ENCODE peak calls at places on chromosomes 7 and 10, in nine cellular contexts. One of them, this sample, is unnamed.

GRCh38 chr10:29962451-29962850 is 96.9 kb downstream of the JCAD start:
- DNase-seq in endothelial cell of umbilical vein: no peak
- DNase-seq in stimulated activated CD4-positive, alpha-beta T cell treated with anti-CD3 and anti-CD28 coated beads, Interleukin-2, amount 100 ng/mL, for 48 hours: no peak
- DNase-seq in iris pigment epithelial cell: no peak
- DNase-seq in GM19239: no peak
- DNase-seq in activated CD8-positive, alpha-beta memory T cell treated with anti-CD3 and anti-CD28 coated beads for 24 hours: no peak
- DNase-seq in NCI-H1694: no peak
- DNase-seq in upper lobe of right lung: no peak
- DNase-seq in right atrium auricular region: no peak
- DNase-seq in this sample: no peak

GRCh38 chr10:86168256-86168655 is 198.3 kb downstream of the GRID1 start:
- DNase-seq in endothelial cell of umbilical vein: no peak
- DNase-seq in stimulated activated CD4-positive, alpha-beta T cell treated with anti-CD3 and anti-CD28 coated beads, Interleukin-2, amount 100 ng/mL, for 48 hours: no peak
- DNase-seq in iris pigment epithelial cell: no peak
- DNase-seq in GM19239: no peak
- DNase-seq in activated CD8-positive, alpha-beta memory T cell treated with anti-CD3 and anti-CD28 coated beads for 24 hours: no peak
- DNase-seq in NCI-H1694: no peak
- DNase-seq in upper lobe of right lung: peak
- DNase-seq in right atrium auricular region: no peak
- DNase-seq in this sample: no peak

GRCh38 chr7:92425311-92425947 is 21.9 kb upstream of the GATAD1 start:
- DNase-seq in endothelial cell of umbilical vein: no peak
- DNase-seq in stimulated activated CD4-positive, alpha-beta T cell treated with anti-CD3 and anti-CD28 coated beads, Interleukin-2, amount 100 ng/mL, for 48 hours: no peak
- DNase-seq in iris pigment epithelial cell: no peak
- DNase-seq in GM19239: no peak
- DNase-seq in activated CD8-positive, alpha-beta memory T cell treated with anti-CD3 and anti-CD28 coated beads for 24 hours: no peak
- DNase-seq in NCI-H1694: no peak
- DNase-seq in upper lobe of right lung: no peak
- DNase-seq in right atrium auricular region: no peak
- DNase-seq in this sample: no peak

GRCh38 chr10:58851606-58852005 is 324.8 kb upstream of the PHYHIPL start:
- DNase-seq in endothelial cell of umbilical vein: no peak
- DNase-seq in stimulated activated CD4-positive, alpha-beta T cell treated with anti-CD3 and anti-CD28 coated beads, Interleukin-2, amount 100 ng/mL, for 48 hours: no peak
- DNase-seq in iris pigment epithelial cell: peak
- DNase-seq in GM19239: no peak
- DNase-seq in activated CD8-positive, alpha-beta memory T cell treated with anti-CD3 and anti-CD28 coated beads for 24 hours: no peak
- DNase-seq in NCI-H1694: no peak
- DNase-seq in upper lobe of right lung: no peak
- DNase-seq in right atrium auricular region: no peak
- DNase-seq in this sample: no peak

GRCh38 chr7:38731195-38731594 is 100.0 kb upstream of the AMPH start:
- DNase-seq in endothelial cell of umbilical vein: no peak
- DNase-seq in stimulated activated CD4-positive, alpha-beta T cell treated with anti-CD3 and anti-CD28 coated beads, Interleukin-2, amount 100 ng/mL, for 48 hours: no peak
- DNase-seq in iris pigment epithelial cell: peak
- DNase-seq in GM19239: no peak
- DNase-seq in activated CD8-positive, alpha-beta memory T cell treated with anti-CD3 and anti-CD28 coated beads for 24 hours: no peak
- DNase-seq in NCI-H1694: no peak
- DNase-seq in upper lobe of right lung: no peak
- DNase-seq in right atrium auricular region: no peak
- DNase-seq in this sample: no peak

GRCh38 chr10:76113952-76114351 is 682.5 kb downstream of the LRMDA start:
- DNase-seq in endothelial cell of umbilical vein: no peak
- DNase-seq in stimulated activated CD4-positive, alpha-beta T cell treated with anti-CD3 and anti-CD28 coated beads, Interleukin-2, amount 100 ng/mL, for 48 hours: no peak
- DNase-seq in iris pigment epithelial cell: no peak
- DNase-seq in GM19239: no peak
- DNase-seq in activated CD8-positive, alpha-beta memory T cell treated with anti-CD3 and anti-CD28 coated beads for 24 hours: no peak
- DNase-seq in NCI-H1694: peak
- DNase-seq in upper lobe of right lung: no peak
- DNase-seq in right atrium auricular region: no peak
- DNase-seq in this sample: no peak

GRCh38 chr7:100590077-100590737 is 4.1 kb downstream of the FBXO24 start:
- DNase-seq in endothelial cell of umbilical vein: no peak
- DNase-seq in stimulated activated CD4-positive, alpha-beta T cell treated with anti-CD3 and anti-CD28 coated beads, Interleukin-2, amount 100 ng/mL, for 48 hours: no peak
- DNase-seq in iris pigment epithelial cell: no peak
- DNase-seq in GM19239: no peak
- DNase-seq in activated CD8-positive, alpha-beta memory T cell treated with anti-CD3 and anti-CD28 coated beads for 24 hours: no peak
- DNase-seq in NCI-H1694: no peak
- DNase-seq in upper lobe of right lung: peak
- DNase-seq in right atrium auricular region: no peak
- DNase-seq in this sample: no peak

GRCh38 chr10:21737061-21737460 is 203.0 kb downstream of the MLLT10 start:
- DNase-seq in endothelial cell of umbilical vein: no peak
- DNase-seq in stimulated activated CD4-positive, alpha-beta T cell treated with anti-CD3 and anti-CD28 coated beads, Interleukin-2, amount 100 ng/mL, for 48 hours: no peak
- DNase-seq in iris pigment epithelial cell: no peak
- DNase-seq in GM19239: no peak
- DNase-seq in activated CD8-positive, alpha-beta memory T cell treated with anti-CD3 and anti-CD28 coated beads for 24 hours: no peak
- DNase-seq in NCI-H1694: no peak
- DNase-seq in upper lobe of right lung: no peak
- DNase-seq in right atrium auricular region: no peak
- DNase-seq in this sample: no peak

GRCh38 chr10:7085913-7086589 is 324.8 kb downstream of the SFMBT2 start:
- DNase-seq in endothelial cell of umbilical vein: no peak
- DNase-seq in stimulated activated CD4-positive, alpha-beta T cell treated with anti-CD3 and anti-CD28 coated beads, Interleukin-2, amount 100 ng/mL, for 48 hours: no peak
- DNase-seq in iris pigment epithelial cell: peak
- DNase-seq in GM19239: no peak
- DNase-seq in activated CD8-positive, alpha-beta memory T cell treated with anti-CD3 and anti-CD28 coated beads for 24 hours: no peak
- DNase-seq in NCI-H1694: no peak
- DNase-seq in upper lobe of right lung: no peak
- DNase-seq in right atrium auricular region: no peak
- DNase-seq in this sample: no peak

GRCh38 chr7:129298268-129298893 is 73.6 kb downstream of the AHCYL2 start:
- DNase-seq in endothelial cell of umbilical vein: peak
- DNase-seq in stimulated activated CD4-positive, alpha-beta T cell treated with anti-CD3 and anti-CD28 coated beads, Interleukin-2, amount 100 ng/mL, for 48 hours: peak
- DNase-seq in iris pigment epithelial cell: peak
- DNase-seq in GM19239: peak
- DNase-seq in activated CD8-positive, alpha-beta memory T cell treated with anti-CD3 and anti-CD28 coated beads for 24 hours: peak
- DNase-seq in NCI-H1694: peak
- DNase-seq in upper lobe of right lung: no peak
- DNase-seq in right atrium auricular region: no peak
- DNase-seq in this sample: no peak

GRCh38 chr10:124917939-124918830 is 23.7 kb upstream of the ZRANB1 start:
- DNase-seq in endothelial cell of umbilical vein: peak
- DNase-seq in stimulated activated CD4-positive, alpha-beta T cell treated with anti-CD3 and anti-CD28 coated beads, Interleukin-2, amount 100 ng/mL, for 48 hours: no peak
- DNase-seq in iris pigment epithelial cell: peak
- DNase-seq in GM19239: no peak
- DNase-seq in activated CD8-positive, alpha-beta memory T cell treated with anti-CD3 and anti-CD28 coated beads for 24 hours: no peak
- DNase-seq in NCI-H1694: no peak
- DNase-seq in upper lobe of right lung: no peak
- DNase-seq in right atrium auricular region: no peak
- DNase-seq in this sample: no peak

GRCh38 chr10:113049881-113050280 is 99.8 kb downstream of the TCF7L2 start:
- DNase-seq in endothelial cell of umbilical vein: no peak
- DNase-seq in stimulated activated CD4-positive, alpha-beta T cell treated with anti-CD3 and anti-CD28 coated beads, Interleukin-2, amount 100 ng/mL, for 48 hours: no peak
- DNase-seq in iris pigment epithelial cell: no peak
- DNase-seq in GM19239: no peak
- DNase-seq in activated CD8-positive, alpha-beta memory T cell treated with anti-CD3 and anti-CD28 coated beads for 24 hours: no peak
- DNase-seq in NCI-H1694: peak
- DNase-seq in upper lobe of right lung: no peak
- DNase-seq in right atrium auricular region: no peak
- DNase-seq in this sample: no peak

GRCh38 chr10:62946278-62946677 is 130.1 kb upstream of the EGR2 start:
- DNase-seq in endothelial cell of umbilical vein: no peak
- DNase-seq in stimulated activated CD4-positive, alpha-beta T cell treated with anti-CD3 and anti-CD28 coated beads, Interleukin-2, amount 100 ng/mL, for 48 hours: no peak
- DNase-seq in iris pigment epithelial cell: no peak
- DNase-seq in GM19239: no peak
- DNase-seq in activated CD8-positive, alpha-beta memory T cell treated with anti-CD3 and anti-CD28 coated beads for 24 hours: no peak
- DNase-seq in NCI-H1694: no peak
- DNase-seq in upper lobe of right lung: no peak
- DNase-seq in right atrium auricular region: no peak
- DNase-seq in this sample: no peak

GRCh38 chr10:21972584-21972983 is 30.9 kb downstream of the DNAJC1 start:
- DNase-seq in endothelial cell of umbilical vein: no peak
- DNase-seq in stimulated activated CD4-positive, alpha-beta T cell treated with anti-CD3 and anti-CD28 coated beads, Interleukin-2, amount 100 ng/mL, for 48 hours: no peak
- DNase-seq in iris pigment epithelial cell: no peak
- DNase-seq in GM19239: no peak
- DNase-seq in activated CD8-positive, alpha-beta memory T cell treated with anti-CD3 and anti-CD28 coated beads for 24 hours: no peak
- DNase-seq in NCI-H1694: no peak
- DNase-seq in upper lobe of right lung: no peak
- DNase-seq in right atrium auricular region: no peak
- DNase-seq in this sample: no peak

GRCh38 chr10:44880090-44880715 is 30.9 kb upstream of the TMEM72 start:
- DNase-seq in endothelial cell of umbilical vein: no peak
- DNase-seq in stimulated activated CD4-positive, alpha-beta T cell treated with anti-CD3 and anti-CD28 coated beads, Interleukin-2, amount 100 ng/mL, for 48 hours: no peak
- DNase-seq in iris pigment epithelial cell: no peak
- DNase-seq in GM19239: no peak
- DNase-seq in activated CD8-positive, alpha-beta memory T cell treated with anti-CD3 and anti-CD28 coated beads for 24 hours: no peak
- DNase-seq in NCI-H1694: no peak
- DNase-seq in upper lobe of right lung: no peak
- DNase-seq in right atrium auricular region: no peak
- DNase-seq in this sample: no peak

GRCh38 chr7:151060416-151061234 is 1.2 kb downstream of the SLC4A2 start:
- DNase-seq in endothelial cell of umbilical vein: peak
- DNase-seq in stimulated activated CD4-positive, alpha-beta T cell treated with anti-CD3 and anti-CD28 coated beads, Interleukin-2, amount 100 ng/mL, for 48 hours: no peak
- DNase-seq in iris pigment epithelial cell: peak
- DNase-seq in GM19239: no peak
- DNase-seq in activated CD8-positive, alpha-beta memory T cell treated with anti-CD3 and anti-CD28 coated beads for 24 hours: peak
- DNase-seq in NCI-H1694: peak
- DNase-seq in upper lobe of right lung: peak
- DNase-seq in right atrium auricular region: no peak
- DNase-seq in this sample: no peak

GRCh38 chr10:69497235-69497561 is 45.9 kb downstream of the TSPAN15 start:
- DNase-seq in endothelial cell of umbilical vein: no peak
- DNase-seq in stimulated activated CD4-positive, alpha-beta T cell treated with anti-CD3 and anti-CD28 coated beads, Interleukin-2, amount 100 ng/mL, for 48 hours: no peak
- DNase-seq in iris pigment epithelial cell: no peak
- DNase-seq in GM19239: no peak
- DNase-seq in activated CD8-positive, alpha-beta memory T cell treated with anti-CD3 and anti-CD28 coated beads for 24 hours: no peak
- DNase-seq in NCI-H1694: no peak
- DNase-seq in upper lobe of right lung: peak
- DNase-seq in right atrium auricular region: no peak
- DNase-seq in this sample: no peak

GRCh38 chr7:27375958-27376357 is 133.4 kb downstream of the EVX1 start:
- DNase-seq in endothelial cell of umbilical vein: peak
- DNase-seq in stimulated activated CD4-positive, alpha-beta T cell treated with anti-CD3 and anti-CD28 coated beads, Interleukin-2, amount 100 ng/mL, for 48 hours: no peak
- DNase-seq in iris pigment epithelial cell: no peak
- DNase-seq in GM19239: no peak
- DNase-seq in activated CD8-positive, alpha-beta memory T cell treated with anti-CD3 and anti-CD28 coated beads for 24 hours: no peak
- DNase-seq in NCI-H1694: no peak
- DNase-seq in upper lobe of right lung: no peak
- DNase-seq in right atrium auricular region: no peak
- DNase-seq in this sample: no peak

GRCh38 chr7:102039706-102040105 is 222.3 kb downstream of the CUX1 start:
- DNase-seq in endothelial cell of umbilical vein: no peak
- DNase-seq in stimulated activated CD4-positive, alpha-beta T cell treated with anti-CD3 and anti-CD28 coated beads, Interleukin-2, amount 100 ng/mL, for 48 hours: no peak
- DNase-seq in iris pigment epithelial cell: no peak
- DNase-seq in GM19239: no peak
- DNase-seq in activated CD8-positive, alpha-beta memory T cell treated with anti-CD3 and anti-CD28 coated beads for 24 hours: no peak
- DNase-seq in NCI-H1694: no peak
- DNase-seq in upper lobe of right lung: peak
- DNase-seq in right atrium auricular region: no peak
- DNase-seq in this sample: no peak

GRCh38 chr7:76354981-76355730 is 3.6 kb downstream of the YWHAG start:
- DNase-seq in endothelial cell of umbilical vein: no peak
- DNase-seq in stimulated activated CD4-positive, alpha-beta T cell treated with anti-CD3 and anti-CD28 coated beads, Interleukin-2, amount 100 ng/mL, for 48 hours: no peak
- DNase-seq in iris pigment epithelial cell: no peak
- DNase-seq in GM19239: no peak
- DNase-seq in activated CD8-positive, alpha-beta memory T cell treated with anti-CD3 and anti-CD28 coated beads for 24 hours: no peak
- DNase-seq in NCI-H1694: no peak
- DNase-seq in upper lobe of right lung: no peak
- DNase-seq in right atrium auricular region: no peak
- DNase-seq in this sample: no peak

GRCh38 chr10:84395581-84395980 is 67.2 kb downstream of the CCSER2 start:
- DNase-seq in endothelial cell of umbilical vein: no peak
- DNase-seq in stimulated activated CD4-positive, alpha-beta T cell treated with anti-CD3 and anti-CD28 coated beads, Interleukin-2, amount 100 ng/mL, for 48 hours: no peak
- DNase-seq in iris pigment epithelial cell: peak
- DNase-seq in GM19239: no peak
- DNase-seq in activated CD8-positive, alpha-beta memory T cell treated with anti-CD3 and anti-CD28 coated beads for 24 hours: no peak
- DNase-seq in NCI-H1694: no peak
- DNase-seq in upper lobe of right lung: no peak
- DNase-seq in right atrium auricular region: no peak
- DNase-seq in this sample: no peak

GRCh38 chr7:141956084-141956483 is 9.3 kb upstream of the CLEC5A start:
- DNase-seq in endothelial cell of umbilical vein: no peak
- DNase-seq in stimulated activated CD4-positive, alpha-beta T cell treated with anti-CD3 and anti-CD28 coated beads, Interleukin-2, amount 100 ng/mL, for 48 hours: no peak
- DNase-seq in iris pigment epithelial cell: no peak
- DNase-seq in GM19239: no peak
- DNase-seq in activated CD8-positive, alpha-beta memory T cell treated with anti-CD3 and anti-CD28 coated beads for 24 hours: no peak
- DNase-seq in NCI-H1694: no peak
- DNase-seq in upper lobe of right lung: no peak
- DNase-seq in right atrium auricular region: no peak
- DNase-seq in this sample: no peak

GRCh38 chr10:123640016-123640535 is 26.1 kb upstream of the GPR26 start:
- DNase-seq in endothelial cell of umbilical vein: no peak
- DNase-seq in stimulated activated CD4-positive, alpha-beta T cell treated with anti-CD3 and anti-CD28 coated beads, Interleukin-2, amount 100 ng/mL, for 48 hours: no peak
- DNase-seq in iris pigment epithelial cell: no peak
- DNase-seq in GM19239: no peak
- DNase-seq in activated CD8-positive, alpha-beta memory T cell treated with anti-CD3 and anti-CD28 coated beads for 24 hours: no peak
- DNase-seq in NCI-H1694: no peak
- DNase-seq in upper lobe of right lung: no peak
- DNase-seq in right atrium auricular region: no peak
- DNase-seq in this sample: no peak

GRCh38 chr10:14926722-14927416 is 27.0 kb downstream of the DCLRE1C start:
- DNase-seq in endothelial cell of umbilical vein: no peak
- DNase-seq in stimulated activated CD4-positive, alpha-beta T cell treated with anti-CD3 and anti-CD28 coated beads, Interleukin-2, amount 100 ng/mL, for 48 hours: no peak
- DNase-seq in iris pigment epithelial cell: no peak
- DNase-seq in GM19239: peak
- DNase-seq in activated CD8-positive, alpha-beta memory T cell treated with anti-CD3 and anti-CD28 coated beads for 24 hours: no peak
- DNase-seq in NCI-H1694: no peak
- DNase-seq in upper lobe of right lung: no peak
- DNase-seq in right atrium auricular region: no peak
- DNase-seq in this sample: no peak

GRCh38 chr7:4172883-4173282 is 509.2 kb upstream of the FOXK1 start:
- DNase-seq in endothelial cell of umbilical vein: no peak
- DNase-seq in stimulated activated CD4-positive, alpha-beta T cell treated with anti-CD3 and anti-CD28 coated beads, Interleukin-2, amount 100 ng/mL, for 48 hours: no peak
- DNase-seq in iris pigment epithelial cell: no peak
- DNase-seq in GM19239: no peak
- DNase-seq in activated CD8-positive, alpha-beta memory T cell treated with anti-CD3 and anti-CD28 coated beads for 24 hours: no peak
- DNase-seq in NCI-H1694: no peak
- DNase-seq in upper lobe of right lung: no peak
- DNase-seq in right atrium auricular region: no peak
- DNase-seq in this sample: no peak

GRCh38 chr7:101017099-101017777 is 2.6 kb upstream of the MUC17 start:
- DNase-seq in endothelial cell of umbilical vein: peak
- DNase-seq in stimulated activated CD4-positive, alpha-beta T cell treated with anti-CD3 and anti-CD28 coated beads, Interleukin-2, amount 100 ng/mL, for 48 hours: peak
- DNase-seq in iris pigment epithelial cell: peak
- DNase-seq in GM19239: peak
- DNase-seq in activated CD8-positive, alpha-beta memory T cell treated with anti-CD3 and anti-CD28 coated beads for 24 hours: peak
- DNase-seq in NCI-H1694: no peak
- DNase-seq in upper lobe of right lung: peak
- DNase-seq in right atrium auricular region: peak
- DNase-seq in this sample: peak

GRCh38 chr7:99105756-99106155 is 38.2 kb downstream of the SMURF1 start:
- DNase-seq in endothelial cell of umbilical vein: no peak
- DNase-seq in stimulated activated CD4-positive, alpha-beta T cell treated with anti-CD3 and anti-CD28 coated beads, Interleukin-2, amount 100 ng/mL, for 48 hours: no peak
- DNase-seq in iris pigment epithelial cell: no peak
- DNase-seq in GM19239: no peak
- DNase-seq in activated CD8-positive, alpha-beta memory T cell treated with anti-CD3 and anti-CD28 coated beads for 24 hours: no peak
- DNase-seq in NCI-H1694: no peak
- DNase-seq in upper lobe of right lung: no peak
- DNase-seq in right atrium auricular region: no peak
- DNase-seq in this sample: no peak

GRCh38 chr7:151428393-151429231 is 11.3 kb downstream of the CRYGN start:
- DNase-seq in endothelial cell of umbilical vein: no peak
- DNase-seq in stimulated activated CD4-positive, alpha-beta T cell treated with anti-CD3 and anti-CD28 coated beads, Interleukin-2, amount 100 ng/mL, for 48 hours: no peak
- DNase-seq in iris pigment epithelial cell: peak
- DNase-seq in GM19239: no peak
- DNase-seq in activated CD8-positive, alpha-beta memory T cell treated with anti-CD3 and anti-CD28 coated beads for 24 hours: peak
- DNase-seq in NCI-H1694: peak
- DNase-seq in upper lobe of right lung: no peak
- DNase-seq in right atrium auricular region: no peak
- DNase-seq in this sample: no peak